ENCODE peak calls at places on chromosome 22, in four cellular contexts. X is endothelial cell of umbilical vein, E is ovary, H is heart right ventricle. I is an unnamed sample.
A peak's percentile ranks its signal among the peaks of the same experiment; 100 is the strongest.

GRCh38 chr22:48640890-48641771 is 1186.5 kb downstream of the BRD1 start:
- DNase-seq in E (peak; percentile 55), X (no peak), H (no peak), I (no peak)

GRCh38 chr22:26579331-26579886 is 10.5 kb downstream of the TPST2 start:
- DNase-seq in E (no peak), X (no peak), H (peak; percentile 15), I (no peak)

GRCh38 chr22:43042101-43042780 is 27.3 kb upstream of the PACSIN2 start:
- DNase-seq in X (no peak), E (no peak), H (no peak), I (no peak)

GRCh38 chr22:27626675-27627443 is 174.7 kb downstream of the MN1 start:
- DNase-seq in H (no peak), X (no peak), E (no peak), I (no peak)

GRCh38 chr22:29799217-29799680 is 32.1 kb downstream of the UQCR10 start:
- DNase-seq in H (peak; percentile 90), X (peak; percentile 88), E (peak; percentile 57), I (peak; percentile 78)

GRCh38 chr22:49763138-49763537 is 64.5 kb downstream of the BRD1 start:
- DNase-seq in H (no peak), X (no peak), E (no peak), I (no peak)

GRCh38 chr22:49767355-49768062 is 60.2 kb downstream of the BRD1 start:
- DNase-seq in X (peak; percentile 64), H (no peak), E (peak; percentile 25), I (peak; percentile 52)

GRCh38 chr22:19776433-19777031 is 16.0 kb downstream of the TBX1 start:
- DNase-seq in H (no peak), E (no peak), X (no peak), I (peak; percentile 6)

GRCh38 chr22:24434472-24435322 is 7.3 kb downstream of the ADORA2A start:
- DNase-seq in X (no peak), H (peak; percentile 84), E (no peak), I (no peak)

GRCh38 chr22:35376728-35377472 is 4.0 kb upstream of the HMOX1 start:
- DNase-seq in H (peak; percentile 95), E (peak; percentile 93), X (peak; percentile 99), I (peak; percentile 89)

GRCh38 chr22:49476800-49477400 is 350.8 kb downstream of the BRD1 start:
- DNase-seq in H (no peak), E (no peak), X (no peak), I (no peak)

GRCh38 chr22:26483439-26484359 is at the start of the genes HPS4 and SRRD:
- DNase-seq in H (peak; percentile 85), E (peak; percentile 92), X (peak; percentile 89), I (peak; percentile 92)

GRCh38 chr22:25199726-25200520 is at the start of gene CRYBB3:
- DNase-seq in H (no peak), E (no peak), X (no peak), I (no peak)

GRCh38 chr22:26323013-26323412 is 106.0 kb upstream of the ASPHD2 start:
- DNase-seq in H (no peak), X (no peak), E (no peak), I (no peak)

GRCh38 chr22:46293591-46294260 is 2.9 kb upstream of the GTSE1 start:
- DNase-seq in E (no peak), X (no peak), H (no peak), I (no peak)

GRCh38 chr22:46432164-46433068 is 96.9 kb downstream of the TRMU start:
- DNase-seq in H (no peak), E (no peak), X (no peak), I (no peak)

GRCh38 chr22:17268501-17269223 is 49.4 kb upstream of the ADA2 start:
- DNase-seq in E (no peak), X (no peak), H (no peak), I (no peak)
- H3K4me1 ChIP-seq in E (peaks cover 3% of the 10 kb centered on the region), X (no peaks in the 10 kb centered on the region), H (peaks cover 9% of the 10 kb centered on the region), I (no peaks in the 10 kb centered on the region)

GRCh38 chr22:39241632-39242388 is 3.0 kb downstream of the PDGFB start:
- DNase-seq in H (no peak), X (no peak), E (peak; percentile 52), I (no peak)
- H3K4me1 ChIP-seq in H (peaks cover 79% of the 10 kb centered on the region), X (peaks cover 51% of the 10 kb centered on the region), E (peaks cover 5% of the 10 kb centered on the region), I (peaks cover 8% of the 10 kb centered on the region)

GRCh38 chr22:33539202-33539901 is 380.9 kb downstream of the LARGE1 start:
- DNase-seq in H (no peak), X (no peak), E (no peak), I (no peak)
- H3K4me1 ChIP-seq in H (peaks cover 62% of the 10 kb centered on the region), X (no peaks in the 10 kb centered on the region), E (peaks cover 24% of the 10 kb centered on the region), I (no peaks in the 10 kb centered on the region)

DNA sequence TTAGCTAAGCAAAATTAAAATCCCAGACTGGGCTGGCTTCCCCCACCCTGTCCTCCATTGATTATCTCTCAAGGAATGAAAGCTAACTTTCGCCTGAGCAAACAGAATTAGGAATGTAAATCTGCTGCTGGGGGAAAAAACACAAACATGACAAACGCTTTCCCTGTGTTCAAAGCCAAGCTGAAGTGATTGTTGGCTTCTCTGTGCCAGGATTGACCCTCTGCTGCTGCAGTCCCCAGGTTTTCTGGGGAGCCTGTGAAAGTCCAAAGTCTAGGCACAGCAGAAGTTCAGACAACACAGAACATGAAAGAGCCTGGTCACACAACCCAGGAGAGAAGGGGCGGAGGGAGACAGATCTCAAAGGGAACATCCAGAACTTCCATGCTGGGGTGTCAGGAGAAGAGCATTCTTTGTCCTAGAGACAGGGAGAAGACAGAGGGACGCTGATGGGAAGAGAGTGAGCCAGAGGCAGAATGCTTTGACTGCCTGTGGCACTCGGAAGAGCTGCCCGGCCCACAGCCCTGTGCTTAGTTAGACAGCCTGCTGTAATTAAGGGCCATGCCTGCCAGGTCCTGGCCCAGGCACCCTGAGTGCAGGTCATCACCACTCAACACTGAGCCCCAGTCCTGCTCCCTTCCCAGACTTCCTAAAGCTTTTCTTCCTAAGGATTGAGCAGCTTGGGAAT is 6.9 kb downstream of the PATZ1 start:
- DNase-seq in H (no peak), X (no peak), E (no peak), I (no peak)
- H3K4me1 ChIP-seq in H (peaks cover 50% of the 10 kb centered on the region), X (peaks cover 17% of the 10 kb centered on the region), E (peaks cover 12% of the 10 kb centered on the region), I (peaks cover 8% of the 10 kb centered on the region)

DNA sequence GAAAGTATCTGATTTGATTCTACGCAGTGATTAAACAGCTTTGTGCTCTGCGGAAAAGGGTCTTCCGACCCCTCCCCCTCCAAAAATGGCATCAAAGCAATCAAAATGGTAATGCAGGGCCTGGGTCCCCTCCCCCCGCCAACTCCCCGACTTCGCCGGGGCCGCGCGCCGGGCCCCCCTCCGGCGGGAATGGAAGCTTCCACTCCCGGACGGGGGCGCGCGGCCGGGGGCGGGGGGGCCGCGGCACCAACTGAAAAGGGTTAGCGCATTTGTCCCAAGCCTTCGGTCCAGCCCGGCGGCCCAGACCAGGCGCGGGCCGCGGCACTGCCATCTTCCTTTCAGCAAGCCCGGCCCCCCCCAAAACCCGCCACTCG is 2.9 kb downstream of the PHF21B start:
- DNase-seq in X (no peak), E (no peak), H (no peak), I (peak; percentile 25)
- H3K4me1 ChIP-seq in X (peaks cover 10% of the 10 kb centered on the region), E (peaks cover 7% of the 10 kb centered on the region), H (peaks cover 25% of the 10 kb centered on the region), I (no peaks in the 10 kb centered on the region)

GRCh38 chr22:37028692-37029674 is 9.4 kb downstream of the MPST start:
- DNase-seq in X (no peak), H (no peak), E (no peak), I (no peak)
- H3K4me1 ChIP-seq in X (peaks cover 9% of the 10 kb centered on the region), H (peaks cover 4% of the 10 kb centered on the region), E (peaks cover 6% of the 10 kb centered on the region), I (no peaks in the 10 kb centered on the region)

GRCh38 chr22:21626735-21627469 is 2.9 kb downstream of the YDJC start:
- DNase-seq in E (no peak), X (no peak), H (no peak), I (no peak)
- H3K4me1 ChIP-seq in E (peaks cover 6% of the 10 kb centered on the region), X (no peaks in the 10 kb centered on the region), H (peaks cover 53% of the 10 kb centered on the region), I (no peaks in the 10 kb centered on the region)